ENCODE peak calls at places on chromosomes 16 and 17, in eight cellular contexts. Z is NCI-H1092, P is brain pericyte, M is substantia nigra, W is NCI-H2171 treated with DMSO at 0.1 percent for 48 hours, V is cardiac muscle cell, G is ELF-1, C is astrocyte of the spinal cord. U is an unnamed sample.

GRCh38 chr17:49414271-49414621 is 436 bp downstream of the PHB1 start:
- DNase-seq in C (no peak), W (no peak), V (no peak), G (no peak), P (no peak), Z (no peak), M (no peak), U (no peak)

GRCh38 chr16:10981697-10982216 is 37.4 kb downstream of the CLEC16A start:
- DNase-seq in C (no peak), W (peak), G (peak), Z (no peak), V (no peak), M (no peak), P (no peak), U (peak)

GRCh38 chr17:1119924-1120323 is 59.9 kb downstream of the ABR start:
- DNase-seq in P (no peak), C (no peak), G (no peak), V (no peak), W (no peak), Z (no peak), M (no peak), U (no peak)

GRCh38 chr17:27207073-27207511 is 86.8 kb upstream of the WSB1 start:
- DNase-seq in W (no peak), P (no peak), G (no peak), Z (no peak), M (no peak), V (peak), C (peak), U (no peak)

GRCh38 chr17:15436399-15437369 is 30.7 kb downstream of the CDRT4 start:
- DNase-seq in C (no peak), M (peak), P (no peak), W (peak), V (peak), G (peak), Z (peak), U (peak)

GRCh38 chr17:2259769-2260536 is 43.6 kb downstream of the SMG6 start:
- DNase-seq in W (no peak), G (no peak), Z (no peak), V (no peak), C (peak), M (no peak), P (no peak), U (no peak)

GRCh38 chr17:9802294-9802693 is 10.9 kb upstream of the DHRS7C start:
- DNase-seq in P (no peak), Z (no peak), W (no peak), V (peak), C (peak), G (peak), M (no peak), U (no peak)

GRCh38 chr17:6376901-6377300 is 58.0 kb downstream of the AIPL1 start:
- DNase-seq in P (no peak), Z (no peak), C (no peak), G (no peak), M (no peak), W (no peak), V (no peak), U (no peak)

GRCh38 chr17:43142153-43142552 is 17.0 kb upstream of the BRCA1 start:
- DNase-seq in Z (no peak), V (no peak), P (no peak), W (no peak), C (no peak), G (no peak), M (no peak), U (no peak)

GRCh38 chr17:51957746-51958145 is 200.8 kb downstream of the CA10 start:
- DNase-seq in M (no peak), C (no peak), Z (no peak), P (no peak), W (no peak), V (no peak), G (no peak), U (no peak)

GRCh38 chr17:3539881-3540540 is 17.6 kb downstream of the TRPV3 start:
- DNase-seq in W (no peak), V (no peak), C (no peak), Z (no peak), P (no peak), M (no peak), G (peak), U (no peak)

GRCh38 chr17:16814439-16814838 is 124.4 kb downstream of the CCDC144A start:
- DNase-seq in P (no peak), C (no peak), Z (no peak), V (no peak), W (no peak), G (no peak), M (no peak), U (peak)

U was measured in iPS-NIHi11.